ENCODE peak calls at places on chromosomes 12 and 14, in five cellular contexts. P is cardiac fibroblast, B is foreskin fibroblast, Y is dorsolateral prefrontal cortex, O is epithelial cell of esophagus. U is an unnamed sample.

GRCh38 chr12:5309654-5310053 is 122.3 kb upstream of the NTF3 start:
- DNase-seq in P (no peak), B (no peak), Y (no peak), O (no peak), U (no peak)

GRCh38 chr14:33986804-33987203 is 35.9 kb upstream of the EGLN3 start:
- DNase-seq in P (peak), B (peak), Y (no peak), O (peak), U (peak)

GRCh38 chr12:62123721-62124203 is 136.4 kb upstream of the USP15 start:
- DNase-seq in P (peak), B (peak), Y (no peak), O (peak), U (peak)

GRCh38 chr12:104057771-104058197 is 6.5 kb upstream of the HCFC2 start:
- DNase-seq in P (peak), B (no peak), Y (no peak), O (peak), U (peak)

GRCh38 chr12:77686760-77687159 is 143.9 kb upstream of the NAV3 start:
- DNase-seq in P (peak), B (no peak), Y (no peak), O (no peak), U (peak)

GRCh38 chr12:6961278-6961694 is 9.2 kb downstream of the PHB2 start:
- DNase-seq in P (peak), B (no peak), Y (no peak), O (peak), U (peak)

GRCh38 chr14:96100171-96101064 is 61.3 kb downstream of the C14orf132 start:
- DNase-seq in P (peak), B (peak), Y (peak), O (peak), U (peak)

GRCh38 chr12:112007945-112008344 is 5.0 kb downstream of the TMEM116 start:
- DNase-seq in P (no peak), B (no peak), Y (no peak), O (no peak), U (no peak)

GRCh38 chr14:95123895-95124579 is 33.3 kb downstream of the DICER1 start:
- DNase-seq in P (no peak), B (no peak), Y (no peak), O (no peak), U (no peak)

GRCh38 chr14:65210827-65211192 is 108.5 kb upstream of the MAX start:
- DNase-seq in P (peak), B (no peak), Y (no peak), O (no peak), U (no peak)

GRCh38 chr12:101204598-101205304 is 5.3 kb downstream of the SLC5A8 start:
- DNase-seq in P (no peak), B (no peak), Y (no peak), O (no peak), U (no peak)

GRCh38 chr14:105300542-105301102 is at the start of gene BRF1:
- DNase-seq in P (peak), B (peak), Y (peak), O (peak), U (peak)

GRCh38 chr12:47811581-47812484 is 7.9 kb downstream of the HDAC7 start:
- DNase-seq in P (peak), B (peak), Y (no peak), O (peak), U (peak)

GRCh38 chr14:66395300-66395699 is 90.9 kb upstream of the CCDC196 start:
- DNase-seq in P (no peak), B (no peak), Y (no peak), O (peak), U (no peak)

GRCh38 chr12:99281277-99281676 is 366.3 kb upstream of the GARIN6 start:
- DNase-seq in P (no peak), B (no peak), Y (no peak), O (no peak), U (no peak)

GRCh38 chr12:49338830-49339463 is 2.0 kb upstream of the C1QL4 start:
- DNase-seq in P (no peak), B (no peak), Y (no peak), O (no peak), U (no peak)

GRCh38 chr12:105287408-105287807 is 43.1 kb upstream of the C12orf75 start:
- DNase-seq in P (no peak), B (no peak), Y (no peak), O (no peak), U (no peak)

GRCh38 chr12:52402873-52403510 is 3.1 kb downstream of the KRT82 start:
- DNase-seq in P (no peak), B (no peak), Y (no peak), O (no peak), U (no peak)

GRCh38 chr12:12018454-12018853 is 52.3 kb upstream of the BCL2L14 start:
- DNase-seq in P (peak), B (no peak), Y (no peak), O (peak), U (peak)

GRCh38 chr12:100043657-100044056 is 58.9 kb upstream of the ANKS1B start:
- DNase-seq in P (no peak), B (no peak), Y (no peak), O (peak), U (no peak)

GRCh38 chr12:63845726-63846125 is 1.2 kb downstream of the SRGAP1 start:
- DNase-seq in P (peak), B (peak), Y (no peak), O (peak), U (peak)

GRCh38 chr14:20624495-20625070 is 16.9 kb downstream of the OR6S1 start:
- DNase-seq in P (peak), B (peak), Y (no peak), O (peak), U (peak)

GRCh38 chr12:30795660-30796507 is 41.1 kb upstream of the CAPRIN2 start:
- DNase-seq in P (peak), B (peak), Y (peak), O (peak), U (peak)

GRCh38 chr12:60394680-60395079 is 798.9 kb downstream of the SLC16A7 start:
- DNase-seq in P (peak), B (peak), Y (no peak), O (peak), U (peak)

GRCh38 chr12:112812598-112813406 is 21.3 kb downstream of the RPH3A start:
- DNase-seq in P (no peak), B (no peak), Y (no peak), O (peak), U (no peak)

GRCh38 chr12:29428630-29429029 is 47.7 kb upstream of the ERGIC2 start:
- DNase-seq in P (peak), B (peak), Y (no peak), O (peak), U (peak)

GRCh38 chr14:59215353-59215752 is 26.9 kb downstream of the DAAM1 start:
- DNase-seq in P (no peak), B (peak), Y (peak), O (no peak), U (peak)

GRCh38 chr12:120236124-120236398 is 29.5 kb downstream of the PXN start:
- DNase-seq in P (no peak), B (no peak), Y (no peak), O (no peak), U (no peak)

GRCh38 chr12:66692170-66692569 is 13.3 kb upstream of the GRIP1 start:
- DNase-seq in P (no peak), B (no peak), Y (no peak), O (no peak), U (no peak)

GRCh38 chr14:51929156-51929555 is 60.2 kb upstream of the RTRAF start:
- DNase-seq in P (peak), B (no peak), Y (no peak), O (no peak), U (peak)

GRCh38 chr12:110733857-110734373 is 8.8 kb downstream of the PPP1CC start:
- DNase-seq in P (no peak), B (no peak), Y (no peak), O (no peak), U (no peak)

GRCh38 chr12:32309811-32310755 is 89.3 kb upstream of the FGD4 start:
- DNase-seq in P (no peak), B (no peak), Y (no peak), O (peak), U (peak)

GRCh38 chr14:41957459-41957858 is 350.8 kb downstream of the LRFN5 start:
- DNase-seq in P (no peak), B (no peak), Y (no peak), O (no peak), U (no peak)

GRCh38 chr12:82527165-82527780 is 159.4 kb upstream of the TMTC2 start:
- DNase-seq in P (peak), B (peak), Y (peak), O (peak), U (peak)

GRCh38 chr12:6233121-6233971 is 33.1 kb downstream of the CD9 start:
- DNase-seq in P (no peak), B (peak), Y (no peak), O (no peak), U (no peak)

GRCh38 chr12:52210186-52210924 is 18.5 kb upstream of the KRT80 start:
- DNase-seq in P (peak), B (peak), Y (no peak), O (peak), U (peak)

GRCh38 chr14:21768875-21769257 is 95.2 kb upstream of the OR4E1 start:
- DNase-seq in P (no peak), B (no peak), Y (no peak), O (no peak), U (no peak)

GRCh38 chr14:31880935-31881334 is 196.2 kb upstream of the ARHGAP5 start:
- DNase-seq in P (peak), B (peak), Y (no peak), O (peak), U (peak)

GRCh38 chr12:71655907-71656306 is 7.7 kb downstream of the ZFC3H1 start:
- DNase-seq in P (no peak), B (no peak), Y (no peak), O (no peak), U (no peak)

GRCh38 chr12:71652656-71653055 is 11.0 kb downstream of the ZFC3H1 start:
- DNase-seq in P (peak), B (peak), Y (no peak), O (no peak), U (peak)

GRCh38 chr12:71655495-71655894 is 8.2 kb downstream of the ZFC3H1 start:
- DNase-seq in P (no peak), B (no peak), Y (no peak), O (no peak), U (no peak)

GRCh38 chr12:71653137-71653536 is 10.5 kb downstream of the ZFC3H1 start:
- DNase-seq in P (no peak), B (no peak), Y (no peak), O (no peak), U (no peak)

GRCh38 chr12:71654200-71654599 is 9.4 kb downstream of the ZFC3H1 start:
- DNase-seq in P (no peak), B (no peak), Y (no peak), O (no peak), U (no peak)
- H3K4me3 ChIP-seq in P (no peak), B (no peak), Y (no peak), O (no peak), U (no peak)

GRCh38 chr14:75001899-75002298 is 822 bp upstream of the EIF2B2 start:
- DNase-seq in P (no peak), B (no peak), Y (no peak), O (no peak), U (no peak)

GRCh38 chr14:75003250-75004027 is 718 bp downstream of the EIF2B2 start:
- DNase-seq in P (no peak), B (no peak), Y (no peak), O (no peak), U (no peak)

GRCh38 chr14:75005357-75005756 is 2.6 kb downstream of the EIF2B2 start:
- DNase-seq in P (no peak), B (no peak), Y (no peak), O (peak), U (no peak)

GRCh38 chr14:75001261-75001660 is 1.5 kb upstream of the EIF2B2 start:
- DNase-seq in P (no peak), B (no peak), Y (no peak), O (no peak), U (no peak)

GRCh38 chr14:75002392-75003249 is at the start of gene EIF2B2:
- DNase-seq in P (peak), B (peak), Y (peak), O (peak), U (peak)
- TF ChIP-seq CTCF in P (no peak), B (no peak), Y (peak), O (no peak), U (no peak)

GRCh38 chr12:57133013-57133569 is 4.8 kb downstream of the LRP1 start:
- DNase-seq in P (peak), B (peak), Y (no peak), O (no peak), U (peak)

GRCh38 chr12:57129311-57130288 is 1.3 kb downstream of the LRP1 start:
- DNase-seq in P (peak), B (no peak), Y (no peak), O (peak), U (peak)

GRCh38 chr12:57131896-57132744 is 3.8 kb downstream of the LRP1 start:
- DNase-seq in P (no peak), B (no peak), Y (no peak), O (no peak), U (peak)

GRCh38 chr12:57128519-57129247 is 400 bp downstream of the LRP1 start:
- DNase-seq in P (no peak), B (no peak), Y (no peak), O (no peak), U (no peak)

DNA sequence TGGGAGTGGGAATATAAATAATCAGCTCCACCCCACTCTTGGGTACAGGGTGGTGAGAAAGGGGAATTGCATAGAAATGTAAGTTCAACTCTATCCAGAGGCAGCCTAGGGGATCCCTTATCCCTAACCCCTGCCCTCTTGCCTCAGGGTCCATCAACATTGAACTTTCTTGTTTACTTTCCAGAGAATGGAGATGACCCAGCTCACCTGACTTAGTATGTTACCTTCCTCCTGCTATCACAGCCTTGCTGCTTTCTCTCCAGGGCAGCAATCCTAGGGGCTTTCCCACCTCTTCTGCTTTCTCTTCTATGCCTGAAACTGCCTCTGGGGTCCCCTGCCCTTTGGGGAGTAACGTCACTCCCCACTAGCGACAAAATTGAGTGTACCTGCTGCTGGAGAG is 2.7 kb downstream of the LRP1 start:
- DNase-seq in P (no peak), B (no peak), Y (no peak), O (no peak), U (no peak)
- H3K4me3 ChIP-seq in P (peak), B (peak), Y (peak), O (no peak), U (peak)

GRCh38 chr14:68084256-68084655 is 264.7 kb downstream of the RAD51B start:
- DNase-seq in P (peak), B (peak), Y (no peak), O (no peak), U (peak)
- TF ChIP-seq CTCF in P (no peak), B (peak), Y (no peak), O (peak), U (peak)

DNA sequence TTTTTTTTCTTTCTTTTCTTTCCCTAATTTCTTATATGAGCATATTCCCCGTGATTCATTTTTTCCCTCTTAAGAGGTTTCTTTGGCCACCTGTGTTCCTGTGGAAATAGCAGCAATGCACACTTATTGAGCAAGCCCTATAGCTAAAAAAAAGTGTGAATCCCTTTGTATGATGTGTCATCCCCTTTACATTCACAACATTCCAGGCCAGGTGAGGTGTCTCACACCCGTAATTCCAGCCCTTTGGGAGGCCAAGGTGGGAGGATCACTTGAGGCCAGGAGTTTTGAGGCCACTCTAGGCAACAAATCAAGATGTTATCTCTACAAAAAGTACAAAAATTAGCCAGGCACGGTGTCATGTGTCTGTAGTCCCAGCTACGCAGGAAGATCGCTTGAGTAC is 700.4 kb upstream of the TBX3 start:
- DNase-seq in P (peak), B (no peak), Y (no peak), O (peak), U (no peak)
- H3K4me3 ChIP-seq in P (no peak), B (no peak), Y (no peak), O (no peak), U (no peak)

GRCh38 chr12:76554411-76555225 is 5.0 kb downstream of the OSBPL8 start:
- DNase-seq in P (no peak), B (no peak), Y (no peak), O (no peak), U (no peak)

GRCh38 chr12:76555797-76556196 is 3.8 kb downstream of the OSBPL8 start:
- DNase-seq in P (no peak), B (no peak), Y (no peak), O (no peak), U (no peak)

GRCh38 chr12:76552343-76552938 is 7.1 kb downstream of the OSBPL8 start:
- DNase-seq in P (peak), B (no peak), Y (no peak), O (no peak), U (peak)

GRCh38 chr12:76556373-76556772 is 3.2 kb downstream of the OSBPL8 start:
- DNase-seq in P (peak), B (no peak), Y (no peak), O (peak), U (no peak)

GRCh38 chr12:76555226-76555767 is 4.3 kb downstream of the OSBPL8 start:
- DNase-seq in P (peak), B (no peak), Y (no peak), O (no peak), U (peak)
- TF ChIP-seq CTCF in P (peak), B (peak), Y (no peak), O (no peak), U (peak)